ENCODE peak calls at places on chromosomes 4 and X, in eight cellular contexts. U, K, W, Q, A, L, B and N are unnamed samples.

GRCh38 chr4:105895609-105896460 is 564 bp downstream of the NPNT start:
- DNase-seq in L (no peak), K (peak), A (peak), Q (no peak), W (peak), U (peak), B (no peak), N (no peak)

GRCh38 chrX:129748265-129748664 is 9.5 kb downstream of the XPNPEP2 start:
- DNase-seq in Q (no peak), U (no peak), A (no peak), K (no peak), L (no peak), B (no peak), W (no peak), N (no peak)

GRCh38 chrX:41621236-41621651 is 67.5 kb upstream of the GPR34 start:
- DNase-seq in U (peak), L (no peak), K (no peak), W (no peak), B (no peak), Q (no peak), A (peak), N (no peak)

GRCh38 chr4:150181536-150181935 is 103.3 kb downstream of the DCLK2 start:
- DNase-seq in W (no peak), U (no peak), Q (peak), B (no peak), L (no peak), A (peak), K (no peak), N (no peak)

GRCh38 chr4:168879178-168879577 is 130.9 kb downstream of the CBR4 start:
- DNase-seq in B (no peak), U (no peak), W (no peak), Q (no peak), A (no peak), K (no peak), L (peak), N (no peak)

GRCh38 chrX:53263597-53264094 is 17.7 kb downstream of the IQSEC2 start:
- DNase-seq in B (peak), Q (peak), W (no peak), U (peak), L (no peak), K (no peak), A (no peak), N (peak)

GRCh38 chrX:107204063-107204605 is 2.1 kb downstream of the NUP62CL start:
- DNase-seq in U (peak), B (no peak), L (no peak), A (peak), Q (no peak), K (no peak), W (no peak), N (no peak)

GRCh38 chr4:178083968-178084367 is 641.7 kb upstream of the AGA start:
- DNase-seq in W (no peak), B (no peak), A (no peak), U (no peak), L (no peak), Q (no peak), K (no peak), N (no peak)

GRCh38 chr4:184165291-184165690 is 52.4 kb downstream of the ENPP6 start:
- DNase-seq in W (no peak), A (peak), B (no peak), Q (no peak), L (no peak), U (no peak), K (no peak), N (no peak)

GRCh38 chrX:20128678-20129077 is 12.0 kb upstream of the MAP7D2 start:
- DNase-seq in U (no peak), A (no peak), L (no peak), W (no peak), K (no peak), B (no peak), Q (no peak), N (no peak)